ENCODE peak calls at places on chromosomes 4 and X, in five cellular contexts. One of them, this sample, is unnamed. For H3K27me3 and H3K36me3, the result is how much of the 10 kb centered on the place peaks cover.

GRCh38 chr4:15682790-15683495 is 1.3 kb downstream of the FAM200B start:
- DNase-seq in adrenal gland: no peak
- DNase-seq in brain microvascular endothelial cell: no peak
- DNase-seq in heart left ventricle: no peak
- DNase-seq in Panc1: no peak
- DNase-seq in this sample: no peak

GRCh38 chr4:83417566-83417965 is 38.1 kb downstream of the HELQ start:
- DNase-seq in brain microvascular endothelial cell: no peak
- DNase-seq in Panc1: no peak
- DNase-seq in heart left ventricle: no peak
- DNase-seq in adrenal gland: no peak
- DNase-seq in this sample: no peak

GRCh38 chr4:8690811-8691775 is 98.5 kb downstream of the CPZ start:
- DNase-seq in brain microvascular endothelial cell: no peak
- DNase-seq in Panc1: no peak
- DNase-seq in heart left ventricle: no peak
- DNase-seq in adrenal gland: peak
- DNase-seq in this sample: no peak

GRCh38 chr4:3045500-3045850 is 28.9 kb downstream of the HTT-AS start:
- DNase-seq in heart left ventricle: no peak
- DNase-seq in adrenal gland: peak
- DNase-seq in Panc1: no peak
- DNase-seq in brain microvascular endothelial cell: peak
- DNase-seq in this sample: no peak

GRCh38 chr4:140856692-140857091 is 100.5 kb upstream of the TBC1D9 start:
- DNase-seq in Panc1: no peak
- DNase-seq in adrenal gland: no peak
- DNase-seq in brain microvascular endothelial cell: peak
- DNase-seq in heart left ventricle: peak
- DNase-seq in this sample: peak

GRCh38 chr4:11223261-11223660 is 205.4 kb downstream of the HS3ST1 start:
- DNase-seq in brain microvascular endothelial cell: no peak
- DNase-seq in heart left ventricle: no peak
- DNase-seq in adrenal gland: no peak
- DNase-seq in Panc1: no peak
- DNase-seq in this sample: no peak

GRCh38 chr4:63296773-63297172 is 1112.5 kb downstream of the TECRL start:
- DNase-seq in heart left ventricle: no peak
- DNase-seq in adrenal gland: no peak
- DNase-seq in brain microvascular endothelial cell: no peak
- DNase-seq in Panc1: no peak
- DNase-seq in this sample: no peak

GRCh38 chr4:4383085-4383484 is 3.8 kb upstream of the NSG1 start:
- DNase-seq in Panc1: no peak
- DNase-seq in adrenal gland: no peak
- DNase-seq in brain microvascular endothelial cell: no peak
- DNase-seq in heart left ventricle: no peak
- DNase-seq in this sample: no peak

GRCh38 chr4:100826067-100826466 is 308.2 kb upstream of the EMCN start:
- DNase-seq in Panc1: no peak
- DNase-seq in heart left ventricle: no peak
- DNase-seq in adrenal gland: no peak
- DNase-seq in brain microvascular endothelial cell: no peak
- DNase-seq in this sample: no peak

GRCh38 chrX:331145-331771 is 12.7 kb upstream of the GTPBP6 start:
- DNase-seq in heart left ventricle: no peak
- DNase-seq in Panc1: no peak
- DNase-seq in brain microvascular endothelial cell: peak
- DNase-seq in adrenal gland: no peak
- DNase-seq in this sample: peak

GRCh38 chr4:138938371-138938699 is 77.2 kb upstream of the NOCT start:
- DNase-seq in Panc1: peak
- DNase-seq in brain microvascular endothelial cell: no peak
- DNase-seq in adrenal gland: no peak
- DNase-seq in heart left ventricle: no peak
- DNase-seq in this sample: no peak

GRCh38 chrX:13048265-13048664 is 3.8 kb upstream of the FAM9C start:
- DNase-seq in heart left ventricle: no peak
- DNase-seq in adrenal gland: no peak
- DNase-seq in Panc1: no peak
- DNase-seq in brain microvascular endothelial cell: peak
- DNase-seq in this sample: no peak

GRCh38 chrX:34884693-34885277 is 57.8 kb upstream of the FAM47B start:
- DNase-seq in Panc1: peak
- DNase-seq in brain microvascular endothelial cell: peak
- DNase-seq in heart left ventricle: no peak
- DNase-seq in adrenal gland: peak
- DNase-seq in this sample: peak

GRCh38 chr4:37236165-37236564 is 8.4 kb upstream of the NWD2 start:
- DNase-seq in Panc1: no peak
- DNase-seq in brain microvascular endothelial cell: no peak
- DNase-seq in adrenal gland: no peak
- DNase-seq in heart left ventricle: no peak
- DNase-seq in this sample: no peak

GRCh38 chr4:148845609-148846008 is 403.4 kb upstream of the NR3C2 start:
- DNase-seq in heart left ventricle: no peak
- DNase-seq in Panc1: no peak
- DNase-seq in brain microvascular endothelial cell: no peak
- DNase-seq in adrenal gland: no peak
- DNase-seq in this sample: no peak

GRCh38 chr4:3765271-3766206 is 646 bp upstream of the ADRA2C start:
- DNase-seq in adrenal gland: peak
- DNase-seq in heart left ventricle: peak
- DNase-seq in Panc1: no peak
- DNase-seq in brain microvascular endothelial cell: peak
- DNase-seq in this sample: peak

GRCh38 chrX:68433155-68433980 is at the start of gene OPHN1:
- DNase-seq in brain microvascular endothelial cell: peak
- DNase-seq in Panc1: no peak
- DNase-seq in adrenal gland: peak
- DNase-seq in heart left ventricle: peak
- DNase-seq in this sample: peak

GRCh38 chrX:37332987-37333658 is 16.0 kb upstream of the PRRG1 start:
- DNase-seq in heart left ventricle: no peak
- DNase-seq in adrenal gland: no peak
- DNase-seq in Panc1: no peak
- DNase-seq in brain microvascular endothelial cell: no peak
- DNase-seq in this sample: no peak

GRCh38 chr4:127586922-127587571 is 45.7 kb upstream of the INTU start:
- DNase-seq in heart left ventricle: no peak
- DNase-seq in brain microvascular endothelial cell: peak
- DNase-seq in adrenal gland: peak
- DNase-seq in Panc1: peak
- DNase-seq in this sample: peak

GRCh38 chr4:88660446-88661294 is 37.0 kb downstream of the NAP1L5 start:
- DNase-seq in brain microvascular endothelial cell: peak
- DNase-seq in adrenal gland: no peak
- DNase-seq in Panc1: no peak
- DNase-seq in heart left ventricle: no peak
- DNase-seq in this sample: no peak

GRCh38 chr4:159021597-159022385 is 81.1 kb upstream of the RAPGEF2 start:
- DNase-seq in brain microvascular endothelial cell: no peak
- DNase-seq in heart left ventricle: no peak
- DNase-seq in Panc1: no peak
- DNase-seq in adrenal gland: no peak
- DNase-seq in this sample: no peak

GRCh38 chrX:139724626-139725025 is 16.7 kb upstream of the MCF2 start:
- DNase-seq in Panc1: no peak
- DNase-seq in heart left ventricle: no peak
- DNase-seq in brain microvascular endothelial cell: no peak
- DNase-seq in adrenal gland: no peak
- DNase-seq in this sample: no peak

GRCh38 chrX:119721487-119721886 is 28.5 kb upstream of the SEPTIN6 start:
- DNase-seq in Panc1: no peak
- DNase-seq in adrenal gland: no peak
- DNase-seq in heart left ventricle: no peak
- DNase-seq in brain microvascular endothelial cell: no peak
- DNase-seq in this sample: no peak

GRCh38 chr4:36328130-36328529 is 46.7 kb downstream of the DTHD1 start:
- DNase-seq in heart left ventricle: no peak
- DNase-seq in brain microvascular endothelial cell: no peak
- DNase-seq in Panc1: no peak
- DNase-seq in adrenal gland: no peak
- DNase-seq in this sample: no peak

GRCh38 chr4:181835348-181835747 is 407.9 kb upstream of the TENM3 start:
- DNase-seq in adrenal gland: no peak
- DNase-seq in brain microvascular endothelial cell: no peak
- DNase-seq in Panc1: no peak
- DNase-seq in heart left ventricle: no peak
- DNase-seq in this sample: no peak

GRCh38 chr4:110632506-110633357 is 9.9 kb upstream of the PITX2 start:
- DNase-seq in heart left ventricle: no peak
- DNase-seq in brain microvascular endothelial cell: no peak
- DNase-seq in Panc1: no peak
- DNase-seq in adrenal gland: no peak
- DNase-seq in this sample: no peak

GRCh38 chrX:107135076-107135964 is 16.7 kb upstream of the RBM41 start:
- DNase-seq in brain microvascular endothelial cell: peak
- DNase-seq in Panc1: peak
- DNase-seq in adrenal gland: no peak
- DNase-seq in heart left ventricle: no peak
- DNase-seq in this sample: peak

GRCh38 chrX:64977830-64978229 is 1.6 kb upstream of the ZC4H2 start:
- DNase-seq in heart left ventricle: no peak
- DNase-seq in brain microvascular endothelial cell: no peak
- DNase-seq in adrenal gland: no peak
- DNase-seq in Panc1: no peak
- DNase-seq in this sample: no peak

GRCh38 chr4:128711361-128711760 is 98.1 kb upstream of the JADE1 start:
- DNase-seq in heart left ventricle: no peak
- DNase-seq in adrenal gland: no peak
- DNase-seq in Panc1: no peak
- DNase-seq in brain microvascular endothelial cell: no peak
- DNase-seq in this sample: no peak

GRCh38 chr4:114302472-114302871 is 296.1 kb upstream of the UGT8 start:
- DNase-seq in heart left ventricle: no peak
- DNase-seq in brain microvascular endothelial cell: no peak
- DNase-seq in Panc1: no peak
- DNase-seq in adrenal gland: no peak
- DNase-seq in this sample: no peak

GRCh38 chr4:182576609-182577289 is 333.5 kb downstream of the TENM3 start:
- DNase-seq in Panc1: no peak
- DNase-seq in adrenal gland: no peak
- DNase-seq in brain microvascular endothelial cell: peak
- DNase-seq in heart left ventricle: no peak
- DNase-seq in this sample: no peak

GRCh38 chr4:102620697-102621497 is 119.7 kb downstream of the NFKB1 start:
- DNase-seq in brain microvascular endothelial cell: peak
- DNase-seq in heart left ventricle: no peak
- DNase-seq in adrenal gland: peak
- DNase-seq in Panc1: peak
- DNase-seq in this sample: peak

GRCh38 chrX:149916745-149917392 is 12.5 kb upstream of the HSFX4 start:
- DNase-seq in adrenal gland: no peak
- DNase-seq in Panc1: no peak
- DNase-seq in heart left ventricle: no peak
- DNase-seq in brain microvascular endothelial cell: no peak
- DNase-seq in this sample: no peak

GRCh38 chr4:107349266-107349665 is 313.2 kb upstream of the DKK2 start:
- DNase-seq in brain microvascular endothelial cell: peak
- DNase-seq in heart left ventricle: no peak
- DNase-seq in Panc1: no peak
- DNase-seq in adrenal gland: no peak
- DNase-seq in this sample: no peak

GRCh38 chr4:185395255-185395955 is at the start of gene LRP2BP:
- DNase-seq in brain microvascular endothelial cell: no peak
- DNase-seq in Panc1: no peak
- DNase-seq in heart left ventricle: no peak
- DNase-seq in adrenal gland: no peak
- DNase-seq in this sample: no peak

GRCh38 chr4:179751669-179752068 is 2309.4 kb upstream of the AGA start:
- DNase-seq in brain microvascular endothelial cell: no peak
- DNase-seq in adrenal gland: no peak
- DNase-seq in Panc1: no peak
- DNase-seq in heart left ventricle: no peak
- DNase-seq in this sample: no peak

GRCh38 chr4:121765368-121765705 is 373 bp upstream of the SMIM43 start:
- DNase-seq in Panc1: no peak
- DNase-seq in brain microvascular endothelial cell: no peak
- DNase-seq in heart left ventricle: no peak
- DNase-seq in adrenal gland: no peak
- DNase-seq in this sample: no peak
- H3K27me3 ChIP-seq in Panc1: under half
- H3K27me3 ChIP-seq in brain microvascular endothelial cell: under half
- H3K27me3 ChIP-seq in heart left ventricle: under half
- H3K27me3 ChIP-seq in adrenal gland: under half
- H3K27me3 ChIP-seq in this sample: under half

GRCh38 chr4:112637552-112637866 is 566 bp downstream of the LARP7 start:
- DNase-seq in heart left ventricle: no peak
- DNase-seq in Panc1: no peak
- DNase-seq in brain microvascular endothelial cell: no peak
- DNase-seq in adrenal gland: no peak
- DNase-seq in this sample: no peak
- H3K4me3 ChIP-seq in heart left ventricle: peak
- H3K4me3 ChIP-seq in Panc1: peak
- H3K4me3 ChIP-seq in brain microvascular endothelial cell: peak
- H3K4me3 ChIP-seq in adrenal gland: peak
- H3K4me3 ChIP-seq in this sample: peak

GRCh38 chr4:165085946-165086345 is 26.7 kb downstream of the TMEM192 start:
- DNase-seq in heart left ventricle: no peak
- DNase-seq in Panc1: no peak
- DNase-seq in adrenal gland: no peak
- DNase-seq in brain microvascular endothelial cell: no peak
- DNase-seq in this sample: no peak
- H3K36me3 ChIP-seq in heart left ventricle: under half
- H3K36me3 ChIP-seq in Panc1: under half
- H3K36me3 ChIP-seq in adrenal gland: under half
- H3K36me3 ChIP-seq in brain microvascular endothelial cell: under half
- H3K36me3 ChIP-seq in this sample: under half

DNA sequence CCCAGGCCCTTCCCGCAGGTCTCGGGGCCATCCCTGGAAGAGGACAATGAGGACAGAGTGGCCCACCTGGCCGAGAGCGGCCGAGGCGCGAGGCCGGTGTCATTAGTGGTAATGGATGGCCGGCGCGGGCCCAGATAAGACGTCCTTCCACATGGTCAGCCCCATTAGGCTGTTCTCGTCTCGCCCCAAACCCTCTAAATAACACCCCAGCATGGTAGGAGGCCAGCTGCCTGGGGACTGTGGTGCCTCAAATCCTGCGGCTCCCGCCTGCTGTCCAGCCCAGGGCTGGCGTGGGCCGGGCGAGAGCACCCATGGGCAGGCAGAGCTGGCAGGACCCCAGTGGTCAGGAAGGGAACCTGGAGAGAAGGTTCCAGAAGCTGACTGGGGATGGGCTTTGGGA is 121.7 kb downstream of the FAM53A start:
- DNase-seq in adrenal gland: no peak
- DNase-seq in heart left ventricle: no peak
- DNase-seq in brain microvascular endothelial cell: no peak
- DNase-seq in Panc1: no peak
- DNase-seq in this sample: no peak
- H3K27me3 ChIP-seq in adrenal gland: under half
- H3K27me3 ChIP-seq in heart left ventricle: under half
- H3K27me3 ChIP-seq in brain microvascular endothelial cell: under half
- H3K27me3 ChIP-seq in Panc1: under half
- H3K27me3 ChIP-seq in this sample: under half

GRCh38 chrX:70456256-70456655 is 11.6 kb downstream of the DLG3 start:
- DNase-seq in Panc1: no peak
- DNase-seq in brain microvascular endothelial cell: no peak
- DNase-seq in heart left ventricle: no peak
- DNase-seq in adrenal gland: no peak
- DNase-seq in this sample: no peak
- H3K4me3 ChIP-seq in Panc1: no peak
- H3K4me3 ChIP-seq in brain microvascular endothelial cell: no peak
- H3K4me3 ChIP-seq in heart left ventricle: no peak
- H3K4me3 ChIP-seq in adrenal gland: no peak
- H3K4me3 ChIP-seq in this sample: no peak

GRCh38 chrX:131045786-131046185 is 12.4 kb upstream of the ARHGAP36 start:
- DNase-seq in heart left ventricle: no peak
- DNase-seq in adrenal gland: no peak
- DNase-seq in Panc1: no peak
- DNase-seq in brain microvascular endothelial cell: no peak
- DNase-seq in this sample: no peak
- H3K36me3 ChIP-seq in heart left ventricle: under half
- H3K36me3 ChIP-seq in adrenal gland: under half
- H3K36me3 ChIP-seq in Panc1: under half
- H3K36me3 ChIP-seq in brain microvascular endothelial cell: under half
- H3K36me3 ChIP-seq in this sample: under half

This sample was measured in MG63.